ENCODE peak calls at places on chromosomes 13 and 19, in five cellular contexts. One of them, this sample, is unnamed.

GRCh38 chr13:103539265-103539664 is 473.0 kb upstream of the SLC10A2 start:
- DNase-seq in stimulated activated CD4-positive, alpha-beta T cell treated with anti-CD3 and anti-CD28 coated beads, Interleukin-15, amount 100 ng/mL, for 1 hour: no peak
- DNase-seq in AG08396: no peak
- DNase-seq in nephron progenitor cell: peak
- DNase-seq in frontal cortex: no peak
- DNase-seq in this sample: no peak

GRCh38 chr13:90899411-90899810 is 448.1 kb upstream of the MIR17HG start:
- DNase-seq in frontal cortex: no peak
- DNase-seq in stimulated activated CD4-positive, alpha-beta T cell treated with anti-CD3 and anti-CD28 coated beads, Interleukin-15, amount 100 ng/mL, for 1 hour: no peak
- DNase-seq in nephron progenitor cell: no peak
- DNase-seq in AG08396: no peak
- DNase-seq in this sample: no peak

GRCh38 chr19:18291590-18292459 is 10.4 kb upstream of the JUND start:
- DNase-seq in stimulated activated CD4-positive, alpha-beta T cell treated with anti-CD3 and anti-CD28 coated beads, Interleukin-15, amount 100 ng/mL, for 1 hour: peak
- DNase-seq in AG08396: peak
- DNase-seq in nephron progenitor cell: peak
- DNase-seq in frontal cortex: peak
- DNase-seq in this sample: peak

GRCh38 chr13:33279414-33279813 is 6.1 kb downstream of the STARD13 start:
- DNase-seq in frontal cortex: no peak
- DNase-seq in AG08396: no peak
- DNase-seq in stimulated activated CD4-positive, alpha-beta T cell treated with anti-CD3 and anti-CD28 coated beads, Interleukin-15, amount 100 ng/mL, for 1 hour: no peak
- DNase-seq in nephron progenitor cell: no peak
- DNase-seq in this sample: no peak

GRCh38 chr13:30907167-30907761 is 1.2 kb downstream of the MEDAG start:
- DNase-seq in frontal cortex: no peak
- DNase-seq in AG08396: peak
- DNase-seq in stimulated activated CD4-positive, alpha-beta T cell treated with anti-CD3 and anti-CD28 coated beads, Interleukin-15, amount 100 ng/mL, for 1 hour: no peak
- DNase-seq in nephron progenitor cell: no peak
- DNase-seq in this sample: no peak

GRCh38 chr19:17202249-17202648 is 12.9 kb upstream of the USE1 start:
- DNase-seq in stimulated activated CD4-positive, alpha-beta T cell treated with anti-CD3 and anti-CD28 coated beads, Interleukin-15, amount 100 ng/mL, for 1 hour: no peak
- DNase-seq in frontal cortex: no peak
- DNase-seq in AG08396: peak
- DNase-seq in nephron progenitor cell: no peak
- DNase-seq in this sample: no peak

GRCh38 chr13:27455331-27455855 is 5.0 kb upstream of the MTIF3 start:
- DNase-seq in AG08396: peak
- DNase-seq in stimulated activated CD4-positive, alpha-beta T cell treated with anti-CD3 and anti-CD28 coated beads, Interleukin-15, amount 100 ng/mL, for 1 hour: no peak
- DNase-seq in nephron progenitor cell: no peak
- DNase-seq in frontal cortex: no peak
- DNase-seq in this sample: no peak

GRCh38 chr13:44755872-44756271 is 179.7 kb upstream of the TSC22D1 start:
- DNase-seq in nephron progenitor cell: no peak
- DNase-seq in AG08396: peak
- DNase-seq in stimulated activated CD4-positive, alpha-beta T cell treated with anti-CD3 and anti-CD28 coated beads, Interleukin-15, amount 100 ng/mL, for 1 hour: no peak
- DNase-seq in frontal cortex: no peak
- DNase-seq in this sample: no peak

GRCh38 chr13:113361406-113361805 is 2.5 kb downstream of the GRTP1 start:
- DNase-seq in nephron progenitor cell: no peak
- DNase-seq in AG08396: no peak
- DNase-seq in stimulated activated CD4-positive, alpha-beta T cell treated with anti-CD3 and anti-CD28 coated beads, Interleukin-15, amount 100 ng/mL, for 1 hour: no peak
- DNase-seq in frontal cortex: no peak
- DNase-seq in this sample: no peak

This sample was measured in CD8-positive, alpha-beta T cell.